ENCODE peak calls at places on chromosomes 6 and 20, in four cellular contexts. L, K, I and E are unnamed samples.

GRCh38 chr6:2589171-2589661 is 161.5 kb downstream of the MYLK4 start:
- DNase-seq in K (no peak), I (no peak), L (no peak), E (no peak)

GRCh38 chr6:2158596-2159271 is 86.7 kb downstream of the GMDS start:
- DNase-seq in I (no peak), K (peak), L (peak), E (no peak)

GRCh38 chr6:1624848-1625341 is 15.2 kb downstream of the FOXC1 start:
- DNase-seq in K (peak), I (no peak), L (no peak), E (peak)

GRCh38 chr6:106461084-106461483 is 100.6 kb downstream of the CRYBG1 start:
- DNase-seq in K (no peak), I (no peak), L (no peak), E (no peak)

GRCh38 chr6:41663558-41663957 is 25.3 kb downstream of the MDFI start:
- DNase-seq in K (no peak), I (no peak), L (no peak), E (no peak)

GRCh38 chr6:111973897-111974639 is 79.8 kb upstream of the CCN6 start:
- DNase-seq in I (no peak), L (no peak), K (peak), E (no peak)

GRCh38 chr6:9540534-9541126 is 874.2 kb downstream of the TFAP2A start:
- DNase-seq in I (no peak), L (peak), K (peak), E (peak)

GRCh38 chr6:105713474-105714118 is 310.7 kb upstream of the PREP start:
- DNase-seq in K (peak), L (no peak), I (no peak), E (no peak)

GRCh38 chr6:13304580-13305255 is 23.6 kb downstream of the TBC1D7 start:
- DNase-seq in K (no peak), I (peak), L (no peak), E (no peak)

GRCh38 chr6:56930846-56931245 is 24.1 kb upstream of the BEND6 start:
- DNase-seq in I (no peak), L (no peak), K (no peak), E (no peak)

GRCh38 chr20:50762435-50763201 is 31.2 kb downstream of the PARD6B start:
- DNase-seq in I (no peak), L (no peak), K (peak), E (no peak)

GRCh38 chr6:44256291-44257006 is 879 bp downstream of the SLC35B2 start:
- DNase-seq in I (no peak), K (no peak), L (no peak), E (no peak)

GRCh38 chr6:108366236-108366635 is 71.4 kb downstream of the AFG1L start:
- DNase-seq in I (no peak), K (no peak), L (no peak), E (no peak)

DNA sequence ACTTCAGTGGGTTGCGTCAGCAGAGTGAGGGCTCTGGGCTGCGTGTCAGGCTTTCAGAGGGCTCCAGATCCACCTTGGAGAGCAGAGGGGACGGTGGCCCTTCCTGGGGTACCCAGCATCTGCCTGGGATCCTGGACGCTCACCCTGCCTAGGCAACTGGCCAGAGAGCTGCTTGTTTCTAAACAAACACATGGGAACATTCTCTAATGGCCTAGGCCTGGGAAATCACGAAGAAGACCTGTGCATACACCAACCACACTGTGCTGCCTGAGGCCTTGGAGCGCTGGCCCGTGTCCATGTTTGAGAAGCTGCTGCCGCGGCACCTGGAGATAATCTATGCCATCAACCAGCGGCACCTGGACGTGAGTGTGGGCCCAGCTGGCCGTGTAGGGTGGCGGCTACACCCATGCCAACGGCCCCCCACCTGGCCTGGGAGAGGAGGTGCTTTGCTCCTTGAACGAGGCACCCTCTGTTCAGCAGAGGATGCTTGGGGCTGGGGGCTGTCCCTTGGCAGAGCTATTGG is 32.2 kb downstream of the PYGB start:
- DNase-seq in I (no peak), K (no peak), L (no peak), E (no peak)
- TF ChIP-seq FOS in I (no peak), K (no peak), L (no peak), E (no peak)

GRCh38 chr20:40668449-40669228 is 20.4 kb downstream of the MAFB start:
- DNase-seq in K (no peak), I (no peak), L (peak), E (no peak)
- TF ChIP-seq FOS in K (no peak), I (no peak), L (no peak), E (no peak)

DNA sequence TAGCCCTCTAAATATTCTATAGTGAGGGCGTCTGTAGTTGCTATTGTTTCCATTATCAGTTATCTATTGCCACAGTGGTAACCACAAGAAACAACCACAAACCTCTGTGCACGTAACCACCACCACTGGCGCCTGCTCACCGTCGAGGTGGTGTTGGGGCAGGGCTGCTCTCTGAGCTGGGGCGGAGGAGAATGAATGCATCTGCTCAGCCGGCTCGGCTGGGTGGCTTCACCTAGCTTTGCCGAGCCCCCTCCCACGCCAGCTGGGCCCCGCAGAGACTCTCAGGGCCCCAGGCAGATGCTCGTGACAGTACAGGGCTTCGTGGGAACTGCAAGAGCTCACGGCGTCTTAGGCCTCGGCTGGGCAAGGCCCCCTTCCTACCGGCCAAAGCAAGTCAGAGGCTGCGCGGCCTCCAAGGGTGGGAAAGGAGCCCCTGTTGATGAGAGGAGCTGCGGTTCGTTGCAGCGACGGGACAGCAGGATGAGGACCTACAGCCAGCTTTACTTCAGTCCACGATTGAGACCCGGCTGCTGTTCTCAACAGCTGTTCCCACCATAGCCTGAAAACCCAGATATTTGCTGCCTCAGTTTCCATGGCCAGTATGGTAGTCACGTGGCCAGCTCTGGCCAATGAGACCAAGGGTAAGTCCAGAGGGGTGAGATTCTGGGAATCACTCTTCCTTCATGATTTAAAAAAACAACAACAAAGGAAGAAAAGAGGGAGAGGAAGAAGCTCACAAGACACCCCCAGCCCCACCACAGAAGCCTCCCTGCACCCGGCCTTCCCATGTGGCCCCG is 120.2 kb upstream of the AFDN start:
- DNase-seq in K (no peak), L (peak), I (peak), E (no peak)
- TF ChIP-seq FOS in K (no peak), L (no peak), I (no peak), E (no peak)

GRCh38 chr6:5290500-5290899 is 29.2 kb downstream of the FARS2 start:
- DNase-seq in L (no peak), I (no peak), K (no peak), E (no peak)

GRCh38 chr6:5293692-5294091 is 32.4 kb downstream of the FARS2 start:
- DNase-seq in K (no peak), L (no peak), I (no peak), E (no peak)

GRCh38 chr6:5294392-5295211 is 33.3 kb downstream of the FARS2 start:
- DNase-seq in K (no peak), I (no peak), L (peak), E (no peak)

GRCh38 chr6:5290097-5290496 is 28.8 kb downstream of the FARS2 start:
- DNase-seq in K (no peak), L (no peak), I (no peak), E (no peak)

DNA sequence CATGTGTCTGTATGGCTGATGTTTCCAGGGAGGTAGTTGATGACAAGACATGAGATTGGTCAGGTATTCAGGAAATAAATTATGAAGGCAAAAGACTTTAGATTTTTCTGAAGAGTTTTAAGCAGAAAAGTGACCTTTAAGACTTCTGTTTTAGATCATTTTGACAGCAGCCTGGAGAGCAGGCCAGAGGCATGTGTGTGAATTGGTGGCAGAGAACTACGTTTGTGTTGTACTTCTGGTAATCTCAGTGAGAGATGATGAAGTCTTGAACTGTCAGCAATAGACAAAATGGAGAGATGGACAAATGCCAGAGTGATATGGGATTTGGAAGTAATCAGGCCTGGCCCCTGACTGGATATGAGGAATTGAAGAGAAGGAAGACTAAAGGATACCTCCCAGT is 30.8 kb downstream of the FARS2 start:
- DNase-seq in K (no peak), L (no peak), I (no peak), E (no peak)
- TF ChIP-seq FOS in K (no peak), L (no peak), I (no peak), E (no peak)